ENCODE peak calls at places on chromosomes 4 and X, in four cellular contexts. I, O, B and T are unnamed samples. For H3K9me3, the result is how much of the 10 kb centered on the place peaks cover.

GRCh38 chr4:185793716-185794115 is 18.3 kb downstream of the SORBS2 start:
- DNase-seq in I (no peak), O (no peak), B (no peak), T (no peak)

GRCh38 chr4:180058731-180059215 is 2184.4 kb upstream of the TENM3 start:
- DNase-seq in B (peak), O (peak), I (peak), T (peak)

GRCh38 chrX:53256446-53257041 is 24.8 kb downstream of the IQSEC2 start:
- DNase-seq in I (peak), O (no peak), B (no peak), T (no peak)

GRCh38 chr4:100838286-100838685 is 320.5 kb upstream of the EMCN start:
- DNase-seq in O (no peak), B (no peak), I (no peak), T (no peak)

GRCh38 chr4:121950212-121950679 is 1.6 kb downstream of the TRPC3 start:
- DNase-seq in O (peak), I (peak), B (peak), T (peak)

GRCh38 chr4:4854649-4855292 is 4.7 kb upstream of the MSX1 start:
- DNase-seq in O (no peak), B (no peak), I (no peak), T (no peak)

GRCh38 chrX:39815621-39816020 is 282.1 kb downstream of the BCOR start:
- DNase-seq in O (no peak), B (no peak), I (peak), T (no peak)

GRCh38 chrX:10512258-10512657 is 108.1 kb downstream of the MID1 start:
- DNase-seq in B (no peak), O (no peak), I (no peak), T (no peak)

GRCh38 chr4:147927377-147928137 is 195.7 kb downstream of the ARHGAP10 start:
- DNase-seq in I (no peak), O (no peak), B (no peak), T (no peak)

GRCh38 chr4:29311231-29311630 is 1408.9 kb upstream of the PCDH7 start:
- DNase-seq in I (no peak), O (no peak), B (no peak), T (no peak)

GRCh38 chr4:73434311-73434710 is 1.7 kb upstream of the AFP start:
- DNase-seq in B (no peak), O (peak), I (no peak), T (no peak)

GRCh38 chr4:165631208-165631894 is 241.7 kb upstream of the TLL1 start:
- DNase-seq in I (no peak), O (peak), B (no peak), T (no peak)

GRCh38 chr4:130851932-130852331 is 1756.0 kb downstream of the C4orf33 start:
- DNase-seq in B (no peak), O (no peak), I (no peak), T (no peak)

GRCh38 chrX:134236690-134237362 is at the start of gene CCDC160:
- DNase-seq in O (peak), I (peak), B (peak), T (peak)

GRCh38 chrX:115030635-115031034 is 13.2 kb upstream of the IL13RA2 start:
- DNase-seq in I (no peak), B (no peak), O (no peak), T (peak)

GRCh38 chrX:139823806-139824205 is 109.0 kb downstream of the ATP11C start:
- DNase-seq in I (no peak), B (no peak), O (peak), T (no peak)

GRCh38 chrX:142001934-142002333 is 98.2 kb downstream of the MAGEC1 start:
- DNase-seq in I (no peak), B (no peak), O (no peak), T (no peak)

GRCh38 chrX:48934581-48935331 is 15.9 kb upstream of the PIM2 start:
- DNase-seq in I (no peak), B (no peak), O (no peak), T (no peak)

GRCh38 chr4:95107635-95108034 is 349.9 kb downstream of the BMPR1B start:
- DNase-seq in I (no peak), B (peak), O (peak), T (no peak)

GRCh38 chrX:130728208-130728607 is 174.8 kb downstream of the ENOX2 start:
- DNase-seq in B (no peak), I (no peak), O (peak), T (no peak)

GRCh38 chr4:27123769-27124124 is 263.1 kb downstream of the STIM2 start:
- DNase-seq in B (no peak), O (no peak), I (no peak), T (no peak)

GRCh38 chr4:23135792-23136645 is 443.3 kb downstream of the GBA3 start:
- DNase-seq in B (no peak), I (no peak), O (peak), T (no peak)

GRCh38 chrX:153400146-153401132 is 711 bp downstream of the PNMA6E start:
- DNase-seq in B (peak), I (peak), O (peak), T (no peak)

GRCh38 chr4:23290656-23291055 is 597.9 kb downstream of the GBA3 start:
- DNase-seq in O (no peak), I (no peak), B (no peak), T (no peak)

GRCh38 chrX:14003876-14004425 is 25.7 kb downstream of the GEMIN8 start:
- DNase-seq in B (no peak), O (no peak), I (no peak), T (no peak)

GRCh38 chrX:14398725-14399124 is 130.6 kb upstream of the GLRA2 start:
- DNase-seq in I (no peak), O (peak), B (no peak), T (peak)

GRCh38 chr4:1239141-1239948 is 9.6 kb downstream of the CTBP1 start:
- DNase-seq in B (peak), I (no peak), O (no peak), T (no peak)

GRCh38 chrX:22246620-22247019 is 26.1 kb upstream of the CBLL2 start:
- DNase-seq in O (peak), I (no peak), B (no peak), T (no peak)

GRCh38 chrX:16458208-16458607 is 191.8 kb upstream of the S100G start:
- DNase-seq in B (no peak), I (no peak), O (no peak), T (no peak)

GRCh38 chrX:54825716-54826428 is 18.3 kb downstream of the MAGED2 start:
- DNase-seq in O (peak), B (no peak), I (no peak), T (no peak)

GRCh38 chrX:69503835-69504625 is at the start of gene NALF2:
- DNase-seq in B (peak), I (peak), O (peak), T (peak)

GRCh38 chr4:101649790-101650450 is 140.6 kb upstream of the BANK1 start:
- DNase-seq in O (peak), B (no peak), I (no peak), T (peak)

GRCh38 chrX:3017492-3017891 is 11.1 kb downstream of the ARSH start:
- DNase-seq in B (no peak), I (no peak), O (no peak), T (no peak)

GRCh38 chr4:152243890-152244595 is 291.8 kb downstream of the FBXW7 start:
- DNase-seq in I (no peak), O (peak), B (no peak), T (no peak)

GRCh38 chr4:24630937-24631336 is 46.6 kb upstream of the DHX15 start:
- DNase-seq in B (no peak), O (peak), I (no peak), T (no peak)

GRCh38 chrX:39819921-39820849 is 277.6 kb downstream of the BCOR start:
- DNase-seq in B (no peak), O (no peak), I (peak), T (no peak)

GRCh38 chr4:10891866-10892265 is 207.3 kb upstream of the CLNK start:
- DNase-seq in O (no peak), I (no peak), B (no peak), T (no peak)

GRCh38 chr4:66376921-66377320 is 706.6 kb upstream of the EPHA5 start:
- DNase-seq in O (no peak), B (no peak), I (no peak), T (no peak)

GRCh38 chr4:33831667-33832066 is 2412.6 kb downstream of the ARAP2 start:
- DNase-seq in I (no peak), O (peak), B (no peak), T (no peak)

GRCh38 chr4:154565704-154566103 is 2.9 kb downstream of the FGB start:
- DNase-seq in B (no peak), O (no peak), I (no peak), T (no peak)

GRCh38 chr4:154569584-154569983 is 6.8 kb downstream of the FGB start:
- DNase-seq in O (no peak), I (no peak), B (no peak), T (no peak)

GRCh38 chr4:154564311-154564710 is 1.5 kb downstream of the FGB start:
- DNase-seq in B (no peak), O (no peak), I (no peak), T (no peak)

GRCh38 chr4:154566639-154567204 is 3.9 kb downstream of the FGB start:
- DNase-seq in I (no peak), B (no peak), O (no peak), T (no peak)

GRCh38 chr4:154569028-154569427 is 6.2 kb downstream of the FGB start:
- DNase-seq in I (no peak), B (no peak), O (no peak), T (no peak)
- H3K9me3 ChIP-seq in I (under half), B (under half), O (under half), T (under half)

DNA sequence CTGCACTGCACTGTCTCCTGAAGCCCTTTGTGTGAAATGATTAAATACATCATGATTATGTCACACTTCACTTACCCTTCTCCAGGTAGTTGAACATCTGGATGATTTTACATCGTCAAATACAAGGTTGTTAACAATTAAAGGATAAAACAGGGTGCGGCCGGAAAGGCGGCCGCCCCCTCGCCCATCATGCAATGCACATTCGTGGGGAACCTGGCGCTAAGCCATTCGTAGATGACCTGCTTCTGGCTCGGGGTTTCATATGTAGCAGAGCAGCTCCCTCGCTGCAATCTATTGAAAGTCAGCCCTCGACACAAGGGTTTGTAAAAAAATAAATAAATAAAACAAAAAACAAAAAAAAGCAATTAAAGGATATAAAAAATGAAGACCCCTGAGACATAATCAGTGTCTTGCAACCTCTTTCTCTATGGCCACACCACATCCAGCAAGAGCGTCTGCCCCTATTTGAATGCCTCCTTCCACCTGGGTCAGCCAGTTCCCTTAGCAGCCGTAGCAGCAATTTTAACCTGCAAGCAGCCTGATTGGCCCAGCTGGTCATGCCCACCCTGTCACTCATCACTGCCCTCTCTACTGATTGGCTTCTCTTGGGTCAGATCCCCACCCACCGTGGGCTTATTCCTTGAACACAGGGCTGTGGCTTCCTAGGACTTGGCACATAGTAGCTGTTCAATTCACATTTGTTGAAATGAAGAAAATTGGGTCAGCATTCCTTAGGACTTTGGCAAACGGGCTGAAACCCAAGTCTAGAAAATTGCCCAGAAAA is 147.8 kb upstream of the PSAPL1 start:
- DNase-seq in I (no peak), B (no peak), O (no peak), T (no peak)
- H3K9me3 ChIP-seq in I (under half), B (under half), O (under half), T (under half)

GRCh38 chr4:108743021-108743420 is 19.8 kb downstream of the ETNPPL start:
- DNase-seq in O (no peak), B (no peak), I (peak), T (no peak)
- H3K9me3 ChIP-seq in O (under half), B (under half), I (under half), T (under half)

DNA sequence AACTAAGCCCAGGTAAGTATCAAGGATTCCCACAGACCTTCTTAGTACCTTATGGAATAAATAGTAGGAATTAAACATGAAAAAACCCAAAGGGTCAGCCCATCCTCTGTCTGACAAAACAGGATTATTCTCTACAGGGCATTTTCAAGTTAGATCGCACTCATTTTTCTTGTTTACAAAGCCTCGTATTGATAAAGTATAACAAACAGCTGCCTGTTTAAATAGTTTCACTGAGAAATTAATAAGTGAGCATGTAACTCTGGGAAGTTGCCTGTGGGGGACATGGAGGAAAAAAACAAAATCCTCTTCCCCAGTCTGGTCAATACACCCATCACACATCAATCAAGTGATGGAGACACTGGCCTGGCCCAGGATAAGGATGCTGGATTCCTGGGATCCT is 48.5 kb downstream of the MAML3 start:
- DNase-seq in I (no peak), O (no peak), B (no peak), T (no peak)
- H3K9me3 ChIP-seq in I (under half), O (under half), B (under half), T (under half)

GRCh38 chrX:729583-730409 is 99.2 kb downstream of the SHOX start:
- DNase-seq in I (no peak), B (no peak), O (no peak), T (no peak)
- H3K9me3 ChIP-seq in I (under half), B (under half), O (under half), T (under half)

DNA sequence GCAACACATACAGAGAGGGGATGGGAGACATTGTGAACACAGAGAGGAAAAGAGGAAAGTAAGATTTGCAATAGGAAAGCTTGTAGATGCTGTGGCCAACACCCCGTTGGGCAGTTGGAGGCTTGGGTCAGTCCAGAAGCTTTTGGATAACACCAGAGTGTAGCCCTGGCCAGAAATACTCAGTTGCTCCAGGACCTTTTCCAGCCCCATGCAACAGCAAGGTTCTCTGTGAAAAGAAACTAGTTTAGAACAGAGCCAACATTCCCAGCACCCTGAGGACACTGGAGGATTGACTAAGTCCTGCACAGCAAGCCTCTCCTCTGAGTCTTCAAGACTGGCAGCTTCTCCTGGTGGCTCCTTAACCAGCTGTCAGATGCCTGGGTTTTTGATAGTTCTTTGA is 27.9 kb upstream of the NAF1 start:
- DNase-seq in O (no peak), B (no peak), I (no peak), T (no peak)
- H3K9me3 ChIP-seq in O (under half), B (under half), I (under half), T (under half)

DNA sequence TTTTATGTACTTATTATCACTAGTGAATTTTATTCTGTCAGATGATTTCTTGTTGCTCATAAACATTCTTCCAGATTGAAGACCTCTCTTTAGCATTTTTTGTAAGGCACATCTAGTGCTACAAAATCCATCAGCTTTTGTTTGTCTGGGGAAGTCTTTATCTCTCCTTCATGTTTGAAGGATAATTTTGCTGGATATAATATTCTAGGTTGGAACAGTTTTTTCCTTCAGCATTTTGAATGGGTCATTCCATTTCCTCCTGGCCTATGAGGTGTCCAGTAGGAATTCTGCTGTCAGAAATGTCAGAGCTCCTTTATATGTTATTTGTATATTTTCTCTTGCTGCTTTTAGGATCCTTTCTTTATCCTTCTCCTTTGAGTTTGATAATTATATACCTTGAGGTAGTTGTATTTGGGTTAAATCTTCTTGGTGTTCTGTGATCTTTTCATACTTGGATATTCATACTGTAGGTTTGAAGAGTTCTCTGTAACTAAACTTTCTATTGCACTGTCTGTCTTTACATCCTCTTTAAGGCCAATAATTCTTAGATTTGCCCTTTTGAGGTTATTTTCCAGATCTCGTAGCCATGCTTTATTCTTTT is 58.3 kb downstream of the PTPN13 start:
- DNase-seq in O (no peak), B (no peak), I (no peak), T (no peak)
- H3K9me3 ChIP-seq in O (under half), B (under half), I (under half), T (under half)

DNA sequence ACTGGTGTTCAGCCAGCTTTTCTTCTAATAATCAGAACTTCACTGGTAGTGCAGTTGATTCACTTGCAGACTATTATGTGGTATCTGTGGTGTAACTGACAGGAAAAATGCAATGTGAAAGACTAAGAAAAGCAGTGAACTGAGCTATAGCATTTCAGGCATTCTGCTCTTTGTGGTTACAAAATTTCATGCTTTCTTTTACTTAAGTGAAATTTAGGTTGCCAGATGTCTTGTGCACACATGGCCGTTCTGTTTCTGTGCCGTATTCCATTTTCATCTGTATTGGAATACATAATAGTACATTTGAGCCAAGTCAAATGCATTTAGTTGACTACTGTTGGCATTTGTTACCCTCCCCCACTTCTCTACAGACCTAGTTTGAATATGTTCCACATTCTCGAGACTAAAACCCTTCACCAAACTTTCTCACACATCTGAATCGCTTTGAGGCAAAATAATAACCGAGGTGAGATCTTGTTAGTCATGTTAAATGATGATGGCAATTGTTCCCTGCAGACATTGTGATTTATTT is 8.2 kb downstream of the RTL3 start:
- DNase-seq in O (peak), B (no peak), I (no peak), T (no peak)
- H3K9me3 ChIP-seq in O (under half), B (under half), I (under half), T (under half)

DNA sequence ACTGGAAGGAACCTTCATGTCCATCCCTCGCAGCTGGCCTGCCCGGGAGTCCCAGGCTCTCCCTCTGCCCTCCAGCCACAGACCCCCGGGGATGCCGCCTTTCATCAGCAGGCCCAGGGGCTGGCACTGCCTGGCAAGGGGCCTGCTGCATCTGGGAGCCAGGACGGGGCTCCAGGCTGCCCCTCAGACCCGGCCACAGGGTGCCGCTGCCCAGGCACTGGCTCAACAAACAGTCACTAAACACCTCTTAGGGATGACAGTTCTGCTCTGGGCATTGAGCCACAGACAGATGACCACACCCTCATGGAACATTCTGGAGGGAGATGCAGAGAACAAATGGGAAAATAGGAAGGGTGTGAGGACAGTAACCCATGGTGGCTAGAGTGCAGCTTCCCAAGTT is 109.3 kb downstream of the HMX1 start:
- DNase-seq in I (no peak), B (peak), O (no peak), T (no peak)
- H3K9me3 ChIP-seq in I (under half), B (under half), O (under half), T (under half)

GRCh38 chrX:35439692-35440091 is 358.4 kb upstream of the MAGEB16 start:
- DNase-seq in O (no peak), B (no peak), I (no peak), T (no peak)
- H3K9me3 ChIP-seq in O (under half), B (under half), I (under half), T (under half)